ENCODE peak calls at places on chromosomes 12 and 14, in nine cellular contexts. C is stimulated activated CD8-positive, alpha-beta memory T cell treated with anti-CD3 and anti-CD28 coated beads, Interleukin-15, amount 100 ng/mL, for 24 hours; H is HEK293T; B is NCI-H510A treated with DMSO at 0.1 percent for 48 hours; N is A549; Q is left ventricle myocardium inferior; L is Caki2; G is AG20443; U is occipital lobe. Z is an unnamed sample.

GRCh38 chr14:95811813-95812212 is 64.8 kb upstream of the TUNAR start:
- DNase-seq in C (no peak), H (no peak), B (no peak), N (no peak), Q (no peak), L (no peak), G (no peak), U (no peak), Z (no peak)

GRCh38 chr12:107377596-107378385 is 284.4 kb upstream of the CRY1 start:
- DNase-seq in C (no peak), H (no peak), B (no peak), N (no peak), Q (no peak), L (no peak), G (peak), U (no peak), Z (no peak)

GRCh38 chr14:47843236-47843635 is 167.8 kb upstream of the MDGA2 start:
- DNase-seq in C (no peak), H (no peak), B (no peak), N (no peak), Q (no peak), L (no peak), G (no peak), U (no peak), Z (no peak)

GRCh38 chr12:22190-22529 is 44.4 kb upstream of the IQSEC3 start:
- DNase-seq in C (no peak), H (no peak), B (no peak), N (no peak), Q (no peak), L (no peak), G (no peak), U (no peak), Z (no peak)

GRCh38 chr14:37583358-37584210 is 11.5 kb downstream of the FOXA1 start:
- DNase-seq in C (no peak), H (peak), B (peak), N (no peak), Q (no peak), L (no peak), G (no peak), U (no peak), Z (no peak)

GRCh38 chr12:102702447-102703114 is 214.5 kb downstream of the PAH start:
- DNase-seq in C (no peak), H (peak), B (peak), N (peak), Q (no peak), L (peak), G (peak), U (no peak), Z (peak)

GRCh38 chr12:94730846-94731245 is 80.5 kb upstream of the TMCC3 start:
- DNase-seq in C (no peak), H (no peak), B (no peak), N (no peak), Q (no peak), L (no peak), G (no peak), U (no peak), Z (no peak)

GRCh38 chr12:63301311-63301710 is 150.3 kb upstream of the AVPR1A start:
- DNase-seq in C (no peak), H (no peak), B (no peak), N (no peak), Q (no peak), L (no peak), G (no peak), U (no peak), Z (no peak)

GRCh38 chr14:94038921-94039629 is 12.9 kb downstream of the OTUB2 start:
- DNase-seq in C (no peak), H (no peak), B (no peak), N (no peak), Q (no peak), L (no peak), G (no peak), U (no peak), Z (no peak)

GRCh38 chr12:68305278-68305677 is 26.9 kb downstream of the MDM1 start:
- DNase-seq in C (no peak), H (no peak), B (no peak), N (no peak), Q (no peak), L (no peak), G (no peak), U (no peak), Z (no peak)

GRCh38 chr14:69980457-69981414 is 101.5 kb downstream of the SMOC1 start:
- DNase-seq in C (no peak), H (no peak), B (peak), N (no peak), Q (no peak), L (no peak), G (no peak), U (peak), Z (no peak)

GRCh38 chr14:51310453-51311074 is 70.5 kb downstream of the TMX1 start:
- DNase-seq in C (no peak), H (no peak), B (no peak), N (no peak), Q (no peak), L (no peak), G (peak), U (no peak), Z (no peak)

GRCh38 chr12:12736759-12737676 is 19.9 kb downstream of the CDKN1B start:
- DNase-seq in C (no peak), H (no peak), B (peak), N (peak), Q (no peak), L (peak), G (peak), U (no peak), Z (peak)

GRCh38 chr12:124621296-124621660 is 53.9 kb upstream of the NCOR2 start:
- DNase-seq in C (no peak), H (no peak), B (no peak), N (no peak), Q (peak), L (no peak), G (peak), U (no peak), Z (peak)

GRCh38 chr12:58608711-58609110 is 311.6 kb downstream of the LRIG3 start:
- DNase-seq in C (no peak), H (no peak), B (no peak), N (no peak), Q (no peak), L (no peak), G (peak), U (no peak), Z (no peak)

GRCh38 chr12:131586761-131587160 is 124.1 kb upstream of the SFSWAP start:
- DNase-seq in C (no peak), H (no peak), B (no peak), N (no peak), Q (no peak), L (no peak), G (no peak), U (no peak), Z (no peak)

GRCh38 chr12:109625131-109625559 is 51.6 kb downstream of the MVK start:
- DNase-seq in C (no peak), H (no peak), B (no peak), N (peak), Q (peak), L (peak), G (peak), U (peak), Z (no peak)

GRCh38 chr14:67729072-67729561 is 27.4 kb downstream of the RDH12 start:
- DNase-seq in C (no peak), H (no peak), B (peak), N (no peak), Q (no peak), L (no peak), G (no peak), U (no peak), Z (no peak)

GRCh38 chr12:94525951-94526350 is 66.3 kb upstream of the CEP83 start:
- DNase-seq in C (no peak), H (no peak), B (no peak), N (no peak), Q (no peak), L (no peak), G (no peak), U (no peak), Z (no peak)

GRCh38 chr14:51176819-51177218 is 63.2 kb upstream of the TMX1 start:
- DNase-seq in C (no peak), H (no peak), B (no peak), N (no peak), Q (no peak), L (no peak), G (no peak), U (no peak), Z (no peak)

GRCh38 chr14:104103061-104104005 is 17.8 kb downstream of the ASPG start:
- DNase-seq in C (no peak), H (no peak), B (no peak), N (no peak), Q (peak), L (no peak), G (no peak), U (no peak), Z (no peak)

GRCh38 chr14:102573591-102574046 is 18.8 kb upstream of the RCOR1 start:
- DNase-seq in C (no peak), H (no peak), B (no peak), N (no peak), Q (no peak), L (no peak), G (no peak), U (no peak), Z (no peak)

GRCh38 chr12:109494348-109494881 is 17.0 kb downstream of the UBE3B start:
- DNase-seq in C (no peak), H (no peak), B (no peak), N (no peak), Q (no peak), L (no peak), G (no peak), U (no peak), Z (no peak)

GRCh38 chr12:15011162-15011561 is 38.3 kb downstream of the PDE6H start:
- DNase-seq in C (no peak), H (peak), B (no peak), N (no peak), Q (no peak), L (no peak), G (no peak), U (no peak), Z (no peak)

GRCh38 chr12:110585231-110585799 is 2.2 kb upstream of the PPTC7 start:
- DNase-seq in C (no peak), H (no peak), B (no peak), N (no peak), Q (no peak), L (no peak), G (peak), U (no peak), Z (peak)

GRCh38 chr12:28202374-28203130 is 12.3 kb downstream of the CCDC91 start:
- DNase-seq in C (no peak), H (no peak), B (no peak), N (no peak), Q (no peak), L (no peak), G (no peak), U (no peak), Z (no peak)

GRCh38 chr14:99644035-99644587 is 818 bp upstream of the HHIPL1 start:
- DNase-seq in C (no peak), H (no peak), B (no peak), N (no peak), Q (no peak), L (no peak), G (no peak), U (no peak), Z (no peak)

GRCh38 chr12:108478611-108479010 is 36.5 kb upstream of the FICD start:
- DNase-seq in C (no peak), H (peak), B (no peak), N (no peak), Q (no peak), L (no peak), G (no peak), U (no peak), Z (no peak)

GRCh38 chr14:33655421-33655820 is 295.5 kb downstream of the EGLN3 start:
- DNase-seq in C (no peak), H (no peak), B (no peak), N (no peak), Q (no peak), L (no peak), G (no peak), U (no peak), Z (no peak)

GRCh38 chr12:117792471-117792870 is 176.3 kb downstream of the KSR2 start:
- DNase-seq in C (no peak), H (no peak), B (no peak), N (no peak), Q (no peak), L (no peak), G (no peak), U (no peak), Z (no peak)

GRCh38 chr12:28278499-28278898 is 88.2 kb downstream of the CCDC91 start:
- DNase-seq in C (no peak), H (no peak), B (peak), N (no peak), Q (no peak), L (no peak), G (no peak), U (no peak), Z (no peak)

GRCh38 chr14:55332654-55333570 is 61.7 kb downstream of the FBXO34 start:
- DNase-seq in C (no peak), H (no peak), B (peak), N (no peak), Q (no peak), L (no peak), G (no peak), U (no peak), Z (peak)

GRCh38 chr14:30638926-30639325 is 16.8 kb downstream of the SCFD1 start:
- DNase-seq in C (no peak), H (no peak), B (no peak), N (no peak), Q (no peak), L (no peak), G (peak), U (no peak), Z (no peak)

GRCh38 chr14:26200675-26201074 is 397.2 kb downstream of the NOVA1 start:
- DNase-seq in C (no peak), H (no peak), B (no peak), N (no peak), Q (no peak), L (no peak), G (peak), U (no peak), Z (peak)

GRCh38 chr14:92945959-92946846 is 23.3 kb downstream of the CHGA start:
- DNase-seq in C (no peak), H (no peak), B (no peak), N (peak), Q (peak), L (peak), G (peak), U (no peak), Z (peak)

GRCh38 chr14:59215353-59215752 is 26.9 kb downstream of the DAAM1 start:
- DNase-seq in C (no peak), H (no peak), B (peak), N (no peak), Q (peak), L (no peak), G (peak), U (peak), Z (no peak)

GRCh38 chr12:59651230-59651920 is 55.5 kb downstream of the SLC16A7 start:
- DNase-seq in C (no peak), H (no peak), B (no peak), N (no peak), Q (no peak), L (peak), G (peak), U (no peak), Z (peak)

GRCh38 chr12:39448038-39448437 is 5.1 kb upstream of the KIF21A start:
- DNase-seq in C (no peak), H (no peak), B (no peak), N (no peak), Q (no peak), L (no peak), G (no peak), U (no peak), Z (no peak)